ENCODE peak calls at places on chromosomes 3 and 15, in eight cellular contexts. I, E, Z, O, R, D, F and N are unnamed samples. For H3K4me1 and H3K9me3, the result is how much of the 10 kb centered on the place peaks cover.

GRCh38 chr3:126109146-126109859 is 25.4 kb upstream of the SLC41A3 start:
- DNase-seq in I (no peak), E (no peak), Z (no peak), O (no peak), R (no peak), D (no peak), F (no peak), N (no peak)

GRCh38 chr15:93164409-93164808 is 75.4 kb upstream of the RGMA start:
- DNase-seq in I (no peak), E (no peak), Z (no peak), O (no peak), R (no peak), D (no peak), F (no peak), N (no peak)

GRCh38 chr3:124853446-124853845 is 33.7 kb downstream of the ITGB5 start:
- DNase-seq in I (no peak), E (no peak), Z (no peak), O (no peak), R (no peak), D (no peak), F (no peak), N (no peak)

GRCh38 chr3:8762607-8763377 is 6.6 kb downstream of the OXTR start:
- DNase-seq in I (no peak), E (no peak), Z (no peak), O (no peak), R (no peak), D (no peak), F (no peak), N (no peak)

GRCh38 chr3:109927161-109927560 is 589.8 kb upstream of the DPPA4 start:
- DNase-seq in I (no peak), E (no peak), Z (no peak), O (peak), R (no peak), D (peak), F (no peak), N (no peak)

GRCh38 chr3:52023860-52024764 is 28.4 kb upstream of the RPL29 start:
- DNase-seq in I (no peak), E (no peak), Z (no peak), O (no peak), R (no peak), D (no peak), F (no peak), N (no peak)

GRCh38 chr15:90291679-90292356 is 26.3 kb downstream of the NGRN start:
- DNase-seq in I (peak), E (peak), Z (peak), O (peak), R (no peak), D (peak), F (no peak), N (no peak)

GRCh38 chr3:184380627-184381260 is 890 bp downstream of the CHRD start:
- DNase-seq in I (no peak), E (no peak), Z (no peak), O (no peak), R (no peak), D (no peak), F (peak), N (no peak)

GRCh38 chr3:179840985-179841384 is 188.1 kb downstream of the USP13 start:
- DNase-seq in I (no peak), E (no peak), Z (no peak), O (peak), R (no peak), D (peak), F (no peak), N (no peak)

GRCh38 chr3:131526801-131527347 is 24.1 kb upstream of the MRPL3 start:
- DNase-seq in I (peak), E (peak), Z (peak), O (peak), R (no peak), D (peak), F (no peak), N (no peak)

GRCh38 chr3:189937302-189938255 is 183.1 kb downstream of the P3H2 start:
- DNase-seq in I (no peak), E (no peak), Z (no peak), O (peak), R (no peak), D (peak), F (no peak), N (no peak)

GRCh38 chr15:32030795-32031194 is 480 bp downstream of the CHRNA7 start:
- DNase-seq in I (no peak), E (no peak), Z (peak), O (no peak), R (no peak), D (peak), F (no peak), N (no peak)

GRCh38 chr3:126713229-126713628 is 9.2 kb downstream of the CHCHD6 start:
- DNase-seq in I (no peak), E (no peak), Z (no peak), O (no peak), R (no peak), D (no peak), F (no peak), N (no peak)

GRCh38 chr3:82773207-82773606 is 1011.8 kb upstream of the GBE1 start:
- DNase-seq in I (no peak), E (no peak), Z (no peak), O (no peak), R (no peak), D (no peak), F (no peak), N (no peak)

GRCh38 chr15:70547846-70548487 is 215.4 kb downstream of the UACA start:
- DNase-seq in I (no peak), E (no peak), Z (no peak), O (peak), R (no peak), D (no peak), F (no peak), N (no peak)

GRCh38 chr15:34726407-34727100 is 28.2 kb downstream of the GJD2 start:
- DNase-seq in I (no peak), E (no peak), Z (no peak), O (no peak), R (no peak), D (no peak), F (no peak), N (no peak)

DNA sequence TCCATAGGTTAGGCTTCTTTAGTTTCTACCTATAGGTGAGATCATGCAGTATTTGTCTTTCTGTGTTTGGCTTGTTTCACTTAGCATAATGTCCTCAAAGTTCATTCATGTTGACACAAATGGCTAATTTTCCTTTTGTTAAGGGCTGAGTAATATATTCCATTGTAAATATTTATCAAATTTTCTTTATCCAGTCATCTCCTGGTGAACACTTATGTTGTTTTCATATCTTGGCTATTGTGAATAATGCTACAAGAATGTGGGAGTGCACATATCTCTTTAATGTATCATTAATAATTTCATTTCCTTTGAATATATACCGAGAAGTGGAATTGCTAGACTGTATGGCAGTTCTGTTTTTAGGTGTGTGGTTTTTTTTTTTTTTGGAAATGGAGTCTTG is 250.9 kb upstream of the SEMA6D start:
- DNase-seq in I (no peak), E (no peak), Z (no peak), O (peak), R (no peak), D (no peak), F (no peak), N (no peak)
- H3K27ac ChIP-seq in I (no peak), E (no peak), Z (no peak), O (peak), R (no peak), D (no peak), F (no peak), N (no peak)

DNA sequence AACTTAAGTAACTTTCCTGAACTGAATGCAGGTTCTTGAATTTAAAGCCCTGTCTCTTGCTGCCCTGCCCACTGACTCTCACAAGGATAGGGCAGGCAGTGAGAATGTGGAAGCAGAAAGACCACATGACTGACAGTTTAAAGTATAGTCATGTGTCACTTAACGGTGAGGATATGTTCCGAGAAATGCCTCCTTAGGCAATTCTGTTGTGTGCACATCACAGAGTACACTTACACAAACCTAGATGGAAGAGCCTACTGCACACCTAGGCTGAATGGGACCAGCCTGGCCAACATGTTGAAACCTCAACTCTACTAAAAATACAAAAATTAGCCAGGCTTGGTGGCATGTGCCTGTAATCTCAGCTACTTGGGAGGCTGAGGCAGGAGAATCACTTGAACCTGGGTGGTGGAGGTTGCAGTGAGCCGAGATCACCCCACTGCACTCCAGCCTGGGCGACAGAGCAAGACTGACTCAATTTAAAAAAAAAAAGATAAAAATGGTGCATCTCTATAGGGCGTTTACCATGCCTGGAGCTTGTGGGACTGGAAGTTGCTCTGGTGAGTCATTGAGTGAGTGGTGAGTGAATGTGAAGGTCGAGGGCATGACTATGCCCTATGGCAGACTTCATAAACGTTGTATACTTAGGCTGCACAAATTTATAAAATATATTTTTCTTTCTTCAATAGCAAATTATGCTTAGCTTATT is 18.9 kb upstream of the COPG1 start:
- DNase-seq in I (no peak), E (no peak), Z (no peak), O (peak), R (no peak), D (peak), F (no peak), N (no peak)
- H3K4me1 ChIP-seq in I (under half), E (under half), Z (under half), O (half or more), R (under half), D (half or more), F (under half), N (under half)

GRCh38 chr15:46178138-46178537 is 543.3 kb downstream of the SQOR start:
- DNase-seq in I (no peak), E (no peak), Z (no peak), O (no peak), R (no peak), D (no peak), F (no peak), N (no peak)
- H3K9me3 ChIP-seq in I (under half), E (under half), Z (under half), O (under half), R (under half), D (under half), F (under half), N (under half)

GRCh38 chr15:82045892-82046667 is at the start of gene MEX3B:
- DNase-seq in I (peak), E (peak), Z (peak), O (peak), R (peak), D (peak), F (peak), N (peak)

GRCh38 chr15:82046668-82047492 is 1.1 kb upstream of the MEX3B start:
- DNase-seq in I (peak), E (peak), Z (peak), O (peak), R (peak), D (peak), F (peak), N (peak)

GRCh38 chr15:82048809-82049208 is 3.0 kb upstream of the MEX3B start:
- DNase-seq in I (no peak), E (no peak), Z (no peak), O (no peak), R (no peak), D (no peak), F (no peak), N (no peak)

GRCh38 chr15:82045179-82045891 is 483 bp downstream of the MEX3B start:
- DNase-seq in I (no peak), E (no peak), Z (peak), O (no peak), R (peak), D (peak), F (no peak), N (no peak)

GRCh38 chr15:82047493-82048446 is 2.0 kb upstream of the MEX3B start:
- DNase-seq in I (no peak), E (no peak), Z (peak), O (no peak), R (peak), D (no peak), F (no peak), N (no peak)
- H3K27ac ChIP-seq in I (peak), E (no peak), Z (no peak), O (no peak), R (peak), D (peak), F (peak), N (no peak)

GRCh38 chr3:191356586-191357439 is 26.5 kb upstream of the UTS2B start:
- DNase-seq in I (no peak), E (no peak), Z (no peak), O (peak), R (no peak), D (peak), F (peak), N (peak)
- H3K4me1 ChIP-seq in I (under half), E (under half), Z (half or more), O (half or more), R (under half), D (under half), F (under half), N (under half)

GRCh38 chr15:23566070-23567050 is 886 bp downstream of the MKRN3 start:
- DNase-seq in I (no peak), E (peak), Z (no peak), O (peak), R (no peak), D (peak), F (no peak), N (no peak)

GRCh38 chr15:23569513-23569912 is 4.0 kb downstream of the MKRN3 start:
- DNase-seq in I (no peak), E (no peak), Z (peak), O (peak), R (no peak), D (no peak), F (no peak), N (no peak)

GRCh38 chr15:23565395-23566069 is at the start of gene MKRN3:
- DNase-seq in I (no peak), E (peak), Z (no peak), O (no peak), R (no peak), D (peak), F (no peak), N (no peak)

GRCh38 chr15:23570466-23570865 is 5.0 kb downstream of the MKRN3 start:
- DNase-seq in I (peak), E (no peak), Z (peak), O (peak), R (no peak), D (peak), F (no peak), N (no peak)

DNA sequence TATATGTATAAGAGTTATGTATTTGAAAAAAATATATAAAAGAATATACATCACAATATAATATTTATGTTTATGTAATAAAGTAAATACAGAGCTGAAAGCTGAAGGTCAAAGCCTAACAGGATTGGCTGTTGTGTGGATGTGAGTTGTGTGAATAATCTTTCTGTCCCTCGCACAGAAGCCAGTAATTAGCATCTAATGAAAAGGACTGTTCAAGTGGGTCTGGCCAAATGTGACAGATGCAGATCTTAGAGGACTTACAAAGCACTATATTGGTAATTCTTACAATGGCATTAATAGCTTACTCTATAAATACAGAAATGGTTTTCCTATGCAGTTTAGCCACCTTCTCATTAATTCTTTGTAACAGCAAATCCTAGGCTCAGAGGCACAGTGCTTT is 2.4 kb downstream of the MKRN3 start:
- DNase-seq in I (no peak), E (no peak), Z (no peak), O (no peak), R (no peak), D (no peak), F (no peak), N (no peak)
- H3K9me3 ChIP-seq in I (under half), E (under half), Z (under half), O (under half), R (under half), D (under half), F (under half), N (under half)